ENCODE peak calls at places on chromosomes 11 and 22, in four cellular contexts. S, B, Y and M are unnamed samples. For H3K27me3, the result is how much of the 10 kb centered on the place peaks cover.

GRCh38 chr11:96199563-96200025 is 143.4 kb downstream of the MAML2 start:
- DNase-seq in S (no peak), B (no peak), Y (peak), M (peak)

GRCh38 chr22:21082248-21082647 is 36.5 kb downstream of the LRRC74B start:
- DNase-seq in S (no peak), B (no peak), Y (no peak), M (peak)

GRCh38 chr11:14148653-14149273 is 186.2 kb downstream of the SPON1 start:
- DNase-seq in S (no peak), B (peak), Y (no peak), M (peak)

GRCh38 chr22:38607680-38608079 is 37.7 kb upstream of the DMC1 start:
- DNase-seq in S (no peak), B (no peak), Y (no peak), M (no peak)

GRCh38 chr11:44905131-44905866 is 45.4 kb downstream of the TP53I11 start:
- DNase-seq in S (no peak), B (no peak), Y (no peak), M (peak)

GRCh38 chr11:32374261-32374711 is 61.1 kb downstream of the WT1 start:
- DNase-seq in S (no peak), B (peak), Y (no peak), M (peak)

GRCh38 chr11:126256216-126256615 is 12.5 kb downstream of the SRPRA start:
- DNase-seq in S (no peak), B (no peak), Y (no peak), M (no peak)

GRCh38 chr11:93840981-93841380 is 9.4 kb downstream of the VSTM5 start:
- DNase-seq in S (no peak), B (no peak), Y (no peak), M (no peak)

GRCh38 chr11:81959341-81959740 is 774.3 kb downstream of the FAM181B start:
- DNase-seq in S (no peak), B (no peak), Y (no peak), M (no peak)

GRCh38 chr11:17915500-17916143 is 97.2 kb downstream of the SERGEF start:
- DNase-seq in S (no peak), B (no peak), Y (no peak), M (no peak)

GRCh38 chr11:67392182-67392715 is 463 bp downstream of the RAD9A start:
- DNase-seq in S (no peak), B (peak), Y (no peak), M (no peak)

GRCh38 chr11:36672815-36673450 is 74.9 kb upstream of the RAG2 start:
- DNase-seq in S (no peak), B (peak), Y (no peak), M (peak)

GRCh38 chr11:120136356-120136755 is 1.6 kb downstream of the TRIM29 start:
- DNase-seq in S (no peak), B (no peak), Y (no peak), M (no peak)

GRCh38 chr11:66851698-66852465 is 5.0 kb upstream of the LRFN4 start:
- DNase-seq in S (no peak), B (no peak), Y (no peak), M (no peak)

GRCh38 chr11:130217632-130218031 is 58.0 kb downstream of the ST14 start:
- DNase-seq in S (no peak), B (no peak), Y (no peak), M (no peak)

GRCh38 chr11:100984668-100985067 is 144.9 kb downstream of the PGR start:
- DNase-seq in S (no peak), B (no peak), Y (no peak), M (no peak)

GRCh38 chr11:34502949-34503348 is 10.6 kb downstream of the ELF5 start:
- DNase-seq in S (no peak), B (no peak), Y (no peak), M (no peak)

GRCh38 chr11:11075515-11076171 is 217.8 kb upstream of the ZBED5 start:
- DNase-seq in S (no peak), B (no peak), Y (no peak), M (no peak)

GRCh38 chr11:67083786-67084366 is 27.2 kb downstream of the RHOD start:
- DNase-seq in S (no peak), B (no peak), Y (no peak), M (no peak)

GRCh38 chr22:19965771-19966709 is 24.4 kb upstream of the TXNRD2 start:
- DNase-seq in S (no peak), B (no peak), Y (no peak), M (peak)

GRCh38 chr11:103988595-103988969 is 47.9 kb upstream of the DDI1 start:
- DNase-seq in S (no peak), B (no peak), Y (no peak), M (no peak)

GRCh38 chr22:48084749-48085090 is 1322.3 kb downstream of the TBC1D22A start:
- DNase-seq in S (no peak), B (no peak), Y (no peak), M (no peak)

GRCh38 chr11:10317281-10317755 is 12.4 kb downstream of the ADM start:
- DNase-seq in S (no peak), B (no peak), Y (no peak), M (no peak)

GRCh38 chr22:48474881-48475280 is 1352.8 kb downstream of the BRD1 start:
- DNase-seq in S (no peak), B (no peak), Y (no peak), M (no peak)

GRCh38 chr11:69295995-69296889 is 2.3 kb downstream of the MYEOV start:
- DNase-seq in S (peak), B (peak), Y (no peak), M (peak)

GRCh38 chr22:30313527-30314385 is 13.0 kb downstream of the TBC1D10A start:
- DNase-seq in S (no peak), B (no peak), Y (no peak), M (no peak)

GRCh38 chr11:9568854-9569587 is 4.4 kb upstream of the WEE1 start:
- DNase-seq in S (peak), B (peak), Y (no peak), M (peak)

GRCh38 chr11:105202844-105203548 is 63.4 kb upstream of the CARD18 start:
- DNase-seq in S (no peak), B (peak), Y (no peak), M (no peak)

GRCh38 chr22:48335442-48336139 is 1492.1 kb downstream of the BRD1 start:
- DNase-seq in S (no peak), B (peak), Y (no peak), M (no peak)

GRCh38 chr11:45885921-45886721 is 670 bp downstream of the MAPK8IP1 start:
- DNase-seq in S (no peak), B (no peak), Y (no peak), M (no peak)

GRCh38 chr11:26539517-26539916 is 32.5 kb downstream of the MUC15 start:
- DNase-seq in S (no peak), B (no peak), Y (no peak), M (no peak)

GRCh38 chr22:37147186-37147990 is 2.3 kb downstream of the IL2RB start:
- DNase-seq in S (no peak), B (no peak), Y (no peak), M (no peak)

GRCh38 chr22:37148742-37149665 is 712 bp downstream of the IL2RB start:
- DNase-seq in S (no peak), B (no peak), Y (no peak), M (no peak)

GRCh38 chr22:37145415-37146385 is 4.0 kb downstream of the IL2RB start:
- DNase-seq in S (no peak), B (no peak), Y (no peak), M (no peak)

GRCh38 chr22:37148031-37148651 is 1.6 kb downstream of the IL2RB start:
- DNase-seq in S (no peak), B (no peak), Y (peak), M (no peak)

DNA sequence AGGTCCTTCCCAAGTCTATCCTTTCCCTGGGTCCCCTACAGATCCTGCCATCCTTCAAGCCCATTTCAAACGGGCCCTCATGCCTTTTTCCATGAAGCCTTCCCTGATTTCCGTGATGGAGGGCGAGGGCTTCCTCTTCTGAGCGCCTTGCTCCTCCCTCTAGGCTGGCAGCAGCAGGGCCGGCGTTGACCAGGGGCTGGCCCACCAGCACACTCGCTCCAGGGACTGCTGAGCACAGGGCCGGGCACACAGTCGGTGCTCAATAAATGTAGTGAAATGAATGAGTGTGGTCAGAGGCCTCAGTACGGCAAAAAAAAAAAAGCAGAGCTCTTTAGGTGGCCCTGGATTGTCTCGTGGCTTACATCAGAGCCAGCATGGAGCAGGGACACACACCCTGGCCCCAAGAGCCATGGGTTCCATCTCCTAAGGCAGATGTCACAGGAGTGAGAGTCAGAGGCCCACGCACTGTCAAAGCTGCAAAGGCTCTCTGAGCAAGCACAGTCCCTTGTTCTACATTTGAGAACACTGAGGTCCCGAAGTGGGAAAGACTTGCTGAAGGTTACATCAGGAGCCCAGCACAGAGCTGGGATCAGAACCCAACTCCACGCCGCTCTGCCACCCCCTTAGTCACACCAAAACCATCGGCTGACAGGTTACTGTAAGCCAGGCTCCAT is 3.1 kb downstream of the IL2RB start:
- DNase-seq in S (no peak), B (no peak), Y (no peak), M (no peak)
- H3K27me3 ChIP-seq in S (under half), B (under half), Y (under half), M (under half)

DNA sequence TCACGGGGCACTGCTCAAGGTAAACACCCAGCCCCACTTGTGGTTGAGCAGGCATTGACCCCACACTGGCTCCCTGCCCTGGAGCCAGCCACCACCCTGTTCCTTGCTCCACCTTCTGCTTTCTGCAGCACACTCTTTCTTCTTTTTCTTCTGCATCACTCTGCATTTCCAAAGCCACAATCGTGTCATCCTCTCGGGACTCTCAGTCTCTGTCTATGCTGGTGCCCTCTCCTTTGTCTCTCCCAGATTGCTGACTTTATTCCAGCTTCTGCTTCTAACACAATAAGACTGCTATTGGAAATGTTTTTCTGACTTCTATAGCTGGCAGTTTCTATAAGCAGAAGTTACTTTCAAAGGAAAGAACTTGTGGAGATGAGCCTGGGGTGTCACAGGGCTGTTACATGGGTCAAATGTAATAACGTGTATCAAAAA is 14.4 kb downstream of the GRAP2 start:
- DNase-seq in S (no peak), B (no peak), Y (no peak), M (no peak)
- H3K27me3 ChIP-seq in S (under half), B (under half), Y (under half), M (under half)

GRCh38 chr11:12108875-12109453 is 1.4 kb upstream of the MICAL2 start:
- DNase-seq in S (no peak), B (no peak), Y (no peak), M (no peak)
- H3K27me3 ChIP-seq in S (under half), B (under half), Y (under half), M (under half)

GRCh38 chr11:8363924-8364323 is 100.2 kb upstream of the LMO1 start:
- DNase-seq in S (no peak), B (no peak), Y (no peak), M (peak)

GRCh38 chr11:8368194-8368593 is 104.5 kb upstream of the LMO1 start:
- DNase-seq in S (no peak), B (no peak), Y (no peak), M (no peak)

GRCh38 chr11:8365542-8365941 is 101.9 kb upstream of the LMO1 start:
- DNase-seq in S (no peak), B (no peak), Y (no peak), M (no peak)

GRCh38 chr11:8368772-8369171 is 105.1 kb upstream of the LMO1 start:
- DNase-seq in S (peak), B (no peak), Y (no peak), M (no peak)

DNA sequence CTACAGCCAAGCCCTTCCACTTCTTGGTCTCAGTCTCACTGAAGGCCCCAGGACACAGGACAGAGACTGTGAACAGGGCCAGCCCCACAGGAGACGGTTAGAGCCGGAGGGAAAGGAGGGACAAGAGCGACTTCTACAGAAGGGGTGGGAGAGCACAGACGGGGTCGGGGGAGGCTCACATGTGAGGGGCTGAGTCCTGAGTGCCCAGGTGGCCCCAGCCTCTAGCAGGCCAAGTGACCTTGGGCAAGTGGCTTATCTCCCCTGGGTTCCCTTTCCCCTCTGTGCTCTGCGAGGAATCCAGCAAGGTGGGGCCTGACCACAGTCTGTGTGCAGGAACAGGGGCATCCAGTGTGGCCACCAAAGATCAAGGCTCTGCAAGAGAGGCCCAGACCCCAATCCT is 102.6 kb upstream of the LMO1 start:
- DNase-seq in S (no peak), B (no peak), Y (no peak), M (no peak)
- H3K27me3 ChIP-seq in S (under half), B (under half), Y (under half), M (under half)

GRCh38 chr22:28958611-28959010 is 75.2 kb downstream of the ZNRF3 start:
- DNase-seq in S (no peak), B (no peak), Y (no peak), M (no peak)

GRCh38 chr22:28953399-28953798 is 70.0 kb downstream of the ZNRF3 start:
- DNase-seq in S (no peak), B (no peak), Y (no peak), M (no peak)

GRCh38 chr22:28953976-28954880 is 70.9 kb downstream of the ZNRF3 start:
- DNase-seq in S (no peak), B (no peak), Y (no peak), M (peak)

GRCh38 chr22:28955817-28956216 is 72.4 kb downstream of the ZNRF3 start:
- DNase-seq in S (no peak), B (no peak), Y (peak), M (no peak)

GRCh38 chr22:28956506-28956905 is 73.1 kb downstream of the ZNRF3 start:
- DNase-seq in S (no peak), B (no peak), Y (no peak), M (no peak)
- H3K27me3 ChIP-seq in S (under half), B (under half), Y (half or more), M (under half)

DNA sequence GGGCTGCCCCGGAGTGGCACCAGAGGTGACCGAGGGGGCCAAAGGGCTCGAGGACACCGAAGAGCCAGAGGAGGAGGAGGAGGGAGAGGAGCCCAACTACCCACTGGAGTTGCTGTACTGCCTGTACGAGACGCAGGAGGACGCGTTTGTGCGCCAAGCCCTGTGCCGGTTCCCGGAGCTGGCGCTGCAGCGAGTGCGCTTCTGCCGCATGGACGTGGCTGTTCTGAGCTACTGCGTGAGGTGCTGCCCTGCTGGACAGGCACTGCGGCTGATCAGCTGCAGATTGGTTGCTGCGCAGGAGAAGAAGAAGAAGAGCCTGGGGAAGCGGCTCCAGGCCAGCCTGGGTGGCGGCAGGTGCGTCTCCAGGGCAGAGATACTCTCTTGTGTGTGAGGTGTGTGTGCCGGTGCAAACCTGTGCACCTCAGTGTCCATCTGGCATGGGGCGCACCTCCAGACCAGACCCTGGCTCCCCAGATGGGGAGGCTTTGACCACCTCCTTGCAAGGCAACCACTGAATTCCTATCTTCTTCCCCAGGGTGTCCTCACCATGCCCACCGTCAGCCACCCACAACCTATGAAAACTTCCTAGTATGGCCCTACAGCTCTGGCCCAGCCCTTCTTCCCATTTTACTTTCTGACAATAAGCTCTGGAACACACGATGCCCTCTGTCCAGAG is 3.4 kb downstream of the NLRP6 start:
- DNase-seq in S (no peak), B (no peak), Y (no peak), M (no peak)
- H3K27me3 ChIP-seq in S (under half), B (under half), Y (under half), M (under half)

DNA sequence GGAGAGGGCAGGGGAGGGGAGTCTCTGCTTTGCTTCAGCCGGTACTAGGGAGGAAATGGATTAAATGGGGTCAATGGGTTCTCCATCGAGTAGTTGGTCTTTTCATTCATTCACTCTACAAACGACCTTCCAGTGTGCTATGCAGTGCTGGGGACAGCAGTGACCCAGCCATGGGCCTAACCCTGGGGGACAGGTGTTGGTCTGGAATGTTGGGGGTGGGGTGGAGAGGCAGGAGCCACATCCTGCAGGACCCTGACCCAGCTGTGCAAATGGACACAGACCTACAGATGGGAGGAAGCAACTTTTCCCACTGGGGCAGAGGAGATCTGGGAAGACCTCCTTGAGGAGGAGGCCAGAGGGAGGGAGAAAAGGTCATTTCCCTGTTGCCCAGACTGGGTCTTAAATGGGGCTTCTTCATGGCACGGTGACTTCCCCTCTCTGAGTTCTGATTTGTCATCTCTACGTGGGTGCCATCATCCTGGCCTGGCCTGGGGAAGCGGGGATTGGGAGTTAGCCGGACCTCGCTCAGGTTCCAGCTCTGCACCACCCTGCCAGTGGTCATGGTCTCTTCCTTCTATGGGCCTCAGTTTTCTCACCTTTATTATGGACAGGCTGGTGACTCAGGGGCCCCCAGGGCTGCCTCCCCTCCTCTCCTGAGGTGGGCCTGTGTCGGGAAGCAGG is 2.0 kb downstream of the CYTH4 start:
- DNase-seq in S (no peak), B (no peak), Y (no peak), M (no peak)
- H3K27me3 ChIP-seq in S (under half), B (under half), Y (under half), M (under half)

GRCh38 chr11:2704896-2705606 is 5.3 kb upstream of the KCNQ1OT1 start:
- DNase-seq in S (no peak), B (no peak), Y (no peak), M (no peak)

GRCh38 chr11:2702771-2703486 is 3.1 kb upstream of the KCNQ1OT1 start:
- DNase-seq in S (no peak), B (no peak), Y (no peak), M (no peak)

GRCh38 chr11:2706321-2706720 is 6.5 kb upstream of the KCNQ1OT1 start:
- DNase-seq in S (no peak), B (no peak), Y (no peak), M (no peak)

GRCh38 chr11:2703487-2704141 is 3.8 kb upstream of the KCNQ1OT1 start:
- DNase-seq in S (no peak), B (peak), Y (no peak), M (no peak)

DNA sequence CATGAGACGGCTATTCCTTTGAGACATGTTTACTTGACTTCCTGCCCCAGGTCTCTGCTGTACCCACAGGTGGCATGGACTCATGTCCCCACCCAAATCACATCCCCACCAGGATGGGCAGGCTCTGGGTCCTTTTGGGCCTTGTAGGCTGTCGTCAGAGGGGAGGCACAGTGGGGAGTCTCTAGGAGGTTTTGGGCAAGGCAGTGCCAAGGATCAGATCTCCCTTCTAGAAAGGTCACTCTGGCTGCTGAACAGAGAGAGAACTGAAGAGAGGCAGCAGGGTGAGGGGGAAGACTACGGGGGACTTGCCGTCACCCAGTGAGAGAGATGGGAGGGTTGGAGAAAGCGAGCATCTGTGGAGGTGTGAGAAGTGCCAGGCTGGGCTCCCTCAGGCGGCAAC is 4.6 kb upstream of the KCNQ1OT1 start:
- DNase-seq in S (no peak), B (no peak), Y (no peak), M (no peak)
- H3K27me3 ChIP-seq in S (under half), B (under half), Y (under half), M (under half)

GRCh38 chr11:117439256-117439655 is 111.6 kb downstream of the CEP164 start:
- DNase-seq in S (no peak), B (no peak), Y (no peak), M (no peak)
- H3K27me3 ChIP-seq in S (under half), B (under half), Y (under half), M (under half)